ENCODE peak calls at places on chromosomes 5 and 9, in five cellular contexts. One of them, this sample, is unnamed.

GRCh38 chr5:24401767-24402166 is 243.0 kb downstream of the CDH10 start:
- DNase-seq in tibial artery: no peak
- DNase-seq in adrenal gland: no peak
- DNase-seq in pancreas: no peak
- DNase-seq in ovary: no peak
- DNase-seq in this sample: no peak

GRCh38 chr5:97499605-97500004 is 316.6 kb upstream of the RIOK2 start:
- DNase-seq in tibial artery: no peak
- DNase-seq in adrenal gland: no peak
- DNase-seq in pancreas: no peak
- DNase-seq in ovary: peak
- DNase-seq in this sample: no peak

GRCh38 chr9:105911104-105911911 is 217.0 kb downstream of the TMEM38B start:
- DNase-seq in tibial artery: no peak
- DNase-seq in adrenal gland: no peak
- DNase-seq in pancreas: no peak
- DNase-seq in ovary: no peak
- DNase-seq in this sample: no peak

GRCh38 chr9:33489070-33489469 is 15.3 kb upstream of the NOL6 start:
- DNase-seq in tibial artery: no peak
- DNase-seq in adrenal gland: no peak
- DNase-seq in pancreas: no peak
- DNase-seq in ovary: no peak
- DNase-seq in this sample: no peak

GRCh38 chr5:29897916-29898315 is 1295.6 kb upstream of the CDH6 start:
- DNase-seq in tibial artery: no peak
- DNase-seq in adrenal gland: no peak
- DNase-seq in pancreas: no peak
- DNase-seq in ovary: no peak
- DNase-seq in this sample: no peak

GRCh38 chr5:160187091-160187490 is 42.2 kb upstream of the FABP6 start:
- DNase-seq in tibial artery: no peak
- DNase-seq in adrenal gland: no peak
- DNase-seq in pancreas: no peak
- DNase-seq in ovary: no peak
- DNase-seq in this sample: no peak

GRCh38 chr9:72585737-72586136 is 64.3 kb downstream of the TMC1 start:
- DNase-seq in tibial artery: no peak
- DNase-seq in adrenal gland: no peak
- DNase-seq in pancreas: peak
- DNase-seq in ovary: no peak
- DNase-seq in this sample: no peak

GRCh38 chr5:137415231-137415681 is 83.9 kb downstream of the SPOCK1 start:
- DNase-seq in tibial artery: no peak
- DNase-seq in adrenal gland: no peak
- DNase-seq in pancreas: no peak
- DNase-seq in ovary: no peak
- DNase-seq in this sample: no peak

GRCh38 chr5:135376961-135377621 is 21.9 kb downstream of the MACROH2A1 start:
- DNase-seq in tibial artery: no peak
- DNase-seq in adrenal gland: no peak
- DNase-seq in pancreas: no peak
- DNase-seq in ovary: no peak
- DNase-seq in this sample: no peak

GRCh38 chr5:159915913-159916840 is at the start of gene ADRA1B:
- DNase-seq in tibial artery: peak
- DNase-seq in adrenal gland: peak
- DNase-seq in pancreas: peak
- DNase-seq in ovary: peak
- DNase-seq in this sample: peak

GRCh38 chr5:120155873-120156272 is 308.2 kb upstream of the PRR16 start:
- DNase-seq in tibial artery: no peak
- DNase-seq in adrenal gland: no peak
- DNase-seq in pancreas: no peak
- DNase-seq in ovary: no peak
- DNase-seq in this sample: no peak

GRCh38 chr5:132473019-132473531 is 17.5 kb downstream of the IRF1 start:
- DNase-seq in tibial artery: peak
- DNase-seq in adrenal gland: peak
- DNase-seq in pancreas: no peak
- DNase-seq in ovary: no peak
- DNase-seq in this sample: no peak

GRCh38 chr5:57960569-57960968 is 478.0 kb upstream of the ACTBL2 start:
- DNase-seq in tibial artery: no peak
- DNase-seq in adrenal gland: no peak
- DNase-seq in pancreas: no peak
- DNase-seq in ovary: no peak
- DNase-seq in this sample: no peak

GRCh38 chr5:149450199-149450598 is 71.1 kb upstream of the IL17B start:
- DNase-seq in tibial artery: peak
- DNase-seq in adrenal gland: peak
- DNase-seq in pancreas: no peak
- DNase-seq in ovary: peak
- DNase-seq in this sample: no peak

GRCh38 chr9:94611638-94612068 is 18.0 kb upstream of the FBP2 start:
- DNase-seq in tibial artery: no peak
- DNase-seq in adrenal gland: no peak
- DNase-seq in pancreas: peak
- DNase-seq in ovary: no peak
- DNase-seq in this sample: no peak

GRCh38 chr5:43514471-43514815 is 505 bp downstream of the C5orf34 start:
- DNase-seq in tibial artery: no peak
- DNase-seq in adrenal gland: no peak
- DNase-seq in pancreas: no peak
- DNase-seq in ovary: no peak
- DNase-seq in this sample: no peak

GRCh38 chr5:111043712-111044506 is 27.6 kb upstream of the TSLP start:
- DNase-seq in tibial artery: no peak
- DNase-seq in adrenal gland: no peak
- DNase-seq in pancreas: no peak
- DNase-seq in ovary: no peak
- DNase-seq in this sample: no peak

GRCh38 chr9:133967024-133967741 is 24.9 kb downstream of the VAV2 start:
- DNase-seq in tibial artery: no peak
- DNase-seq in adrenal gland: no peak
- DNase-seq in pancreas: no peak
- DNase-seq in ovary: no peak
- DNase-seq in this sample: no peak

GRCh38 chr9:133892193-133892920 is 99.8 kb downstream of the VAV2 start:
- DNase-seq in tibial artery: no peak
- DNase-seq in adrenal gland: no peak
- DNase-seq in pancreas: no peak
- DNase-seq in ovary: no peak
- DNase-seq in this sample: no peak

GRCh38 chr5:62578540-62578939 is at the start of gene LRRC70:
- DNase-seq in tibial artery: no peak
- DNase-seq in adrenal gland: no peak
- DNase-seq in pancreas: no peak
- DNase-seq in ovary: no peak
- DNase-seq in this sample: no peak

GRCh38 chr9:129161534-129161837 is 16.6 kb downstream of the IER5L start:
- DNase-seq in tibial artery: no peak
- DNase-seq in adrenal gland: no peak
- DNase-seq in pancreas: no peak
- DNase-seq in ovary: no peak
- DNase-seq in this sample: no peak

GRCh38 chr9:73423891-73424290 is 272.2 kb downstream of the ANXA1 start:
- DNase-seq in tibial artery: no peak
- DNase-seq in adrenal gland: no peak
- DNase-seq in pancreas: no peak
- DNase-seq in ovary: no peak
- DNase-seq in this sample: no peak

GRCh38 chr9:85258823-85259370 is 482.9 kb downstream of the AGTPBP1 start:
- DNase-seq in tibial artery: peak
- DNase-seq in adrenal gland: peak
- DNase-seq in pancreas: peak
- DNase-seq in ovary: no peak
- DNase-seq in this sample: peak

GRCh38 chr9:134769084-134769455 is 111.5 kb upstream of the FCN2 start:
- DNase-seq in tibial artery: no peak
- DNase-seq in adrenal gland: no peak
- DNase-seq in pancreas: no peak
- DNase-seq in ovary: no peak
- DNase-seq in this sample: no peak

GRCh38 chr5:36897616-36898015 is 21.0 kb downstream of the NIPBL start:
- DNase-seq in tibial artery: no peak
- DNase-seq in adrenal gland: no peak
- DNase-seq in pancreas: no peak
- DNase-seq in ovary: no peak
- DNase-seq in this sample: no peak

GRCh38 chr5:16502866-16503265 is 37.3 kb upstream of the ZNF622 start:
- DNase-seq in tibial artery: no peak
- DNase-seq in adrenal gland: no peak
- DNase-seq in pancreas: no peak
- DNase-seq in ovary: no peak
- DNase-seq in this sample: no peak

GRCh38 chr5:1192971-1193590 is 8.3 kb upstream of the SLC6A19 start:
- DNase-seq in tibial artery: no peak
- DNase-seq in adrenal gland: no peak
- DNase-seq in pancreas: peak
- DNase-seq in ovary: no peak
- DNase-seq in this sample: no peak

DNA sequence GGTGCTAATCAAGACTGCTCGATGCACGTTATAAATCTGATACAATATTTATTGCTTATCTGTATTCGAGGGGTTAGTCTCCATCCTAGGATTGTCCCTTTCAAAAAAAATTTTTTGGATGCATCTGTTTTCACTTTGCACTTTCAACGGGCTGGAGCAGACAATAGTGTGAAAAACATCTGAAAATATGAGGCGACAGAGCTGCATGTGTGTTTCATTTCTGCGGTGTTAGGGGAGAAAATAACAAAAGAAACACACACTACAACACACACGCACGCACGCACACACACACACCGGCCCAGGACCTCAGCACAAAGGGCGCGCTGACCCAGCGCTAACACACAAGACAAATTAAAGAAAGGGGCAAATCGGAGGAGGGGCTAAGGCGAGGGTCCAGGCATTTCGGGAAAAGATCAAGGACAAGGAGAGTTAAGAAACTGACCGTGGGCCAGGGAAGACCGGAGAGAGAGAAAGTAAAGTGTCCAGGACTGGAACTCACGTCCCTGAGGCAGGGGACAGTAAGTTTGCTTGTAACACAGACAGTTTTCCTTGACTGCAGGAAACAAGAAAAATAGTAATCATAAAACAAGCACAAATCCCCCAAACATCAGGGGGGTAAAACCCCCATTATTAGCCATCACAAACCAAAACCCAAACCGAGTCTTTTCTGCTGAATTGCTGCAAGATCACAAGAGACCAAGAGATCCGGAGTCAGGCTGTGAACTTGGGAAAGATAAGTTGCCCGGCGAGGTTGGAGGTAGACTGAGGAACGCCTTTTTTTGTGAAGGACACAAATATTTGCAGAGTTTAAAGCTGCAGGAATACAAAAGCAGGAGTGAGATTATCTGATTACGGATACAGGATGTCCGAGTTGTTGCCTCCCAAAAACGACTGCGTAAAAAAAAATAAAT is 302.1 kb downstream of the PARP8 start:
- DNase-seq in tibial artery: no peak
- DNase-seq in adrenal gland: no peak
- DNase-seq in pancreas: no peak
- DNase-seq in ovary: no peak
- DNase-seq in this sample: no peak
- H3K4me3 ChIP-seq in tibial artery: peak
- H3K4me3 ChIP-seq in adrenal gland: no peak
- H3K4me3 ChIP-seq in pancreas: no peak
- H3K4me3 ChIP-seq in ovary: no peak
- H3K4me3 ChIP-seq in this sample: no peak

DNA sequence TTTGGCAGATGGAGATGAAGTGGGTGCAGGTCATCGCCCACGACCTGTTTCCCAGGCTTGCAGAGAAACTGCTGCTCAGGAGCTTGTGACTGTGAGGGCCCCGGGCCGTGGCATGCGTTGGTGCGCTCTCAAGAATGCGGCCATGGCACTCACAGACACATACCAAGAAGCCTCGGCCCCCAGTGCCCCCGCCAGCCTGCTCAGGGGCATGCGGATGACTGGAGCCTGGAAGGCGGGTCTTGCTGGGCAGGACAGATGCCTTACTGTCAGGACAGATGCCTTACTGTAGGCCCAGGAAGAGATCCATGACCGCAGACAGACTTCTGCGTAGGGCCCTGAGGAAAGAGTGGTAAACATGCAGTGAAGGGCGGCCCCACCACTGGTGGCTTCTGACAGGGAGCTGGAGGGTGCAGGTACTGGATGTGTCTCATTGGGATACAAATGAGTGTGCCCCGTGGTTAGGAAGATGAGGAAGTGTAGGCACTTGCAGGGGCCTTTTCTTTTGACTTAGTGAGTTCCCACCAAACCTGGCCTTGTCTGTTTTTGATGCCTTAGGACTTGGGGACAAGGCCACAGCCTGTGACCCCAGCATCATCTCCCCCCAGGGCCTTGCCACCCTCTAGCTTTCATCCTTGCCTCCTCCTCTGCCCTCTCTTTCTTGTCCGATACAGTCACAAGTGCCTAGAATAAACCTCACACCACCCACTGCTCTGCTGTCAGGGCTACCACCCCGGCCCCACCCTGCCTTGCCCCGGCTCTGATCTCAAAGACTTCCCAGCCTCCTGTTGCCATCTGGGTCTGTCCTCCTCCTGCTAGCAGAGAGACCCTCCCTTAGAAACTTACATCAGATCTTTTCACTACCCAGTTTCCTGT is 68.8 kb upstream of the ABL1 start:
- DNase-seq in tibial artery: no peak
- DNase-seq in adrenal gland: no peak
- DNase-seq in pancreas: no peak
- DNase-seq in ovary: no peak
- DNase-seq in this sample: no peak
- H3K27ac ChIP-seq in tibial artery: peak
- H3K27ac ChIP-seq in adrenal gland: no peak
- H3K27ac ChIP-seq in pancreas: no peak
- H3K27ac ChIP-seq in ovary: no peak
- H3K27ac ChIP-seq in this sample: no peak

GRCh38 chr9:101388507-101388993 is 3.7 kb upstream of the BAAT start:
- DNase-seq in tibial artery: no peak
- DNase-seq in adrenal gland: no peak
- DNase-seq in pancreas: no peak
- DNase-seq in ovary: no peak
- DNase-seq in this sample: no peak
- TF ChIP-seq CTCF in tibial artery: no peak
- TF ChIP-seq CTCF in adrenal gland: no peak
- TF ChIP-seq CTCF in pancreas: no peak
- TF ChIP-seq CTCF in ovary: no peak
- TF ChIP-seq CTCF in this sample: no peak

GRCh38 chr5:142422426-142422825 is 97.6 kb upstream of the SPRY4 start:
- DNase-seq in tibial artery: no peak
- DNase-seq in adrenal gland: no peak
- DNase-seq in pancreas: no peak
- DNase-seq in ovary: no peak
- DNase-seq in this sample: no peak

GRCh38 chr5:142421158-142421617 is 96.4 kb upstream of the SPRY4 start:
- DNase-seq in tibial artery: no peak
- DNase-seq in adrenal gland: no peak
- DNase-seq in pancreas: no peak
- DNase-seq in ovary: no peak
- DNase-seq in this sample: no peak

GRCh38 chr5:142420521-142420920 is 95.7 kb upstream of the SPRY4 start:
- DNase-seq in tibial artery: no peak
- DNase-seq in adrenal gland: no peak
- DNase-seq in pancreas: no peak
- DNase-seq in ovary: no peak
- DNase-seq in this sample: no peak

GRCh38 chr5:142425286-142426065 is 100.7 kb upstream of the SPRY4 start:
- DNase-seq in tibial artery: no peak
- DNase-seq in adrenal gland: peak
- DNase-seq in pancreas: no peak
- DNase-seq in ovary: no peak
- DNase-seq in this sample: no peak

GRCh38 chr5:142421625-142422397 is 97.0 kb upstream of the SPRY4 start:
- DNase-seq in tibial artery: no peak
- DNase-seq in adrenal gland: no peak
- DNase-seq in pancreas: no peak
- DNase-seq in ovary: no peak
- DNase-seq in this sample: no peak
- H3K4me3 ChIP-seq in tibial artery: no peak
- H3K4me3 ChIP-seq in adrenal gland: no peak
- H3K4me3 ChIP-seq in pancreas: no peak
- H3K4me3 ChIP-seq in ovary: no peak
- H3K4me3 ChIP-seq in this sample: no peak

This sample was measured in dorsolateral prefrontal cortex.